ENCODE peak calls at places on chromosomes 5 and 9, in five cellular contexts. S, B, X, V and J are unnamed samples.

GRCh38 chr9:94945191-94946144 is 219.0 kb downstream of the AOPEP start:
- DNase-seq in B (no peak), S (no peak), X (no peak), V (no peak), J (no peak)

GRCh38 chr5:128539038-128539429 is 989 bp upstream of the FBN2 start:
- DNase-seq in X (no peak), S (no peak), V (no peak), B (no peak), J (peak; percentile 64)

GRCh38 chr9:32378496-32378895 is 5.9 kb upstream of the ACO1 start:
- DNase-seq in S (no peak), V (peak; percentile 51), X (peak; percentile 79), B (no peak), J (peak; percentile 84)

GRCh38 chr9:10251490-10251889 is 361.3 kb downstream of the PTPRD start:
- DNase-seq in B (no peak), X (no peak), V (no peak), S (no peak), J (no peak)

GRCh38 chr5:52922384-52922783 is 66.8 kb upstream of the ITGA2 start:
- DNase-seq in X (peak; percentile 11), B (no peak), S (no peak), V (no peak), J (peak; percentile 50)

GRCh38 chr5:136424835-136425694 is 59.7 kb upstream of the TRPC7 start:
- DNase-seq in X (peak; percentile 90), S (peak; percentile 2), B (peak; percentile 84), V (peak; percentile 69), J (peak; percentile 93)

GRCh38 chr9:123953601-123954011 is 23.7 kb upstream of the DENND1A start:
- DNase-seq in V (no peak), B (no peak), X (no peak), S (no peak), J (no peak)

GRCh38 chr5:32319392-32319791 is 6.7 kb upstream of the MTMR12 start:
- DNase-seq in X (peak; percentile 45), B (no peak), S (no peak), V (no peak), J (no peak)

GRCh38 chr5:80568251-80568650 is 1.8 kb downstream of the ANKRD34B start:
- DNase-seq in S (no peak), X (no peak), V (no peak), B (no peak), J (no peak)

GRCh38 chr5:80054682-80055081 is 19.5 kb downstream of the THBS4 start:
- DNase-seq in V (no peak), B (no peak), S (no peak), X (no peak), J (no peak)

GRCh38 chr5:88583471-88583870 is 299.5 kb downstream of the MEF2C start:
- DNase-seq in S (no peak), V (no peak), X (no peak), B (no peak), J (no peak)

GRCh38 chr5:133063965-133064364 is 12.2 kb downstream of the HSPA4 start:
- DNase-seq in V (no peak), B (no peak), S (no peak), X (no peak), J (no peak)

GRCh38 chr5:135329913-135330797 is 68.9 kb downstream of the MACROH2A1 start:
- DNase-seq in X (no peak), V (no peak), B (no peak), S (no peak), J (peak; percentile 88)

GRCh38 chr5:61330341-61330878 is 1.6 kb upstream of the ZSWIM6 start:
- DNase-seq in B (no peak), S (no peak), X (peak; percentile 77), V (peak; percentile 29), J (peak; percentile 88)

GRCh38 chr5:116291271-116291670 is 206.4 kb downstream of the COMMD10 start:
- DNase-seq in S (no peak), B (no peak), V (no peak), X (no peak), J (no peak)

GRCh38 chr5:136435951-136436544 is 70.7 kb upstream of the TRPC7 start:
- DNase-seq in S (no peak), V (no peak), B (no peak), X (no peak), J (no peak)

GRCh38 chr9:71119746-71120145 is 1.7 kb downstream of the TRPM3 start:
- DNase-seq in B (no peak), X (peak; percentile 83), V (no peak), S (no peak), J (no peak)

GRCh38 chr5:73606206-73606753 is 19.7 kb upstream of the ARHGEF28 start:
- DNase-seq in B (no peak), X (no peak), V (no peak), S (no peak), J (no peak)

GRCh38 chr9:121765021-121765950 is 113.9 kb downstream of the DAB2IP start:
- DNase-seq in V (no peak), S (no peak), X (no peak), B (no peak), J (no peak)

GRCh38 chr5:127243011-127243410 is 47.6 kb upstream of the MEGF10 start:
- DNase-seq in B (no peak), S (no peak), X (no peak), V (no peak), J (no peak)

GRCh38 chr9:68619636-68620035 is 79.0 kb upstream of the TMEM252 start:
- DNase-seq in B (no peak), V (no peak), S (no peak), X (no peak), J (no peak)

GRCh38 chr5:151577566-151577965 is 13.6 kb downstream of the FAT2 start:
- DNase-seq in S (no peak), B (no peak), V (no peak), X (no peak), J (no peak)

GRCh38 chr5:176738851-176739250 is 71.5 kb upstream of the UNC5A start:
- DNase-seq in V (no peak), S (no peak), B (peak; percentile 42), X (no peak), J (no peak)

GRCh38 chr9:112132356-112132755 is 42.7 kb downstream of the SUSD1 start:
- DNase-seq in B (no peak), S (no peak), X (no peak), V (no peak), J (no peak)

GRCh38 chr9:91162784-91163440 is 198.8 kb downstream of the AUH start:
- DNase-seq in S (no peak), B (no peak), V (no peak), X (no peak), J (peak; percentile 43)

GRCh38 chr9:4665357-4665756 is 923 bp downstream of the SPATA6L start:
- DNase-seq in V (no peak), B (no peak), S (no peak), X (no peak), J (peak; percentile 7)

GRCh38 chr5:53091304-53091703 is 18.3 kb downstream of the MOCS2 start:
- DNase-seq in V (no peak), B (no peak), X (no peak), S (no peak), J (no peak)

GRCh38 chr9:116646661-116647514 is 40.2 kb upstream of the TRIM32 start:
- DNase-seq in S (no peak), V (no peak), B (no peak), X (peak; percentile 65), J (peak; percentile 49)

GRCh38 chr5:142342128-142342981 is 17.5 kb upstream of the SPRY4 start:
- DNase-seq in B (no peak), S (no peak), V (no peak), X (no peak), J (no peak)

GRCh38 chr9:131589124-131589711 is 43.9 kb downstream of the PRRT1B start:
- DNase-seq in X (no peak), B (no peak), V (no peak), S (no peak), J (no peak)

GRCh38 chr5:179806250-179807045 is at the start of gene MGAT4B:
- DNase-seq in X (peak; percentile 89), S (no peak), V (peak; percentile 29), B (no peak), J (peak; percentile 91)

GRCh38 chr9:114307323-114308250 is 15.3 kb upstream of the ORM1 start:
- DNase-seq in B (peak; percentile 43), X (no peak), V (no peak), S (no peak), J (no peak)

GRCh38 chr9:7185612-7186011 is 427.8 kb downstream of the KDM4C start:
- DNase-seq in S (no peak), X (peak; percentile 23), B (no peak), V (no peak), J (no peak)

GRCh38 chr5:60295423-60295822 is 401.9 kb upstream of the PDE4D start:
- DNase-seq in B (no peak), X (peak; percentile 68), S (no peak), V (no peak), J (peak; percentile 42)

GRCh38 chr9:79165006-79165405 is 406.8 kb upstream of the TLE4 start:
- DNase-seq in X (no peak), V (no peak), B (no peak), S (no peak), J (no peak)